ENCODE peak calls at places on chromosomes 4 and X, in seven cellular contexts. Q, X, F, W, M, T and Y are unnamed samples.

GRCh38 chr4:57109847-57110634 is at the start of gene IGFBP7:
- DNase-seq in Q (peak), X (no peak), F (peak), W (peak), M (no peak), T (peak), Y (peak)

GRCh38 chr4:38769441-38770210 is 13.2 kb downstream of the TLR10 start:
- DNase-seq in Q (no peak), X (no peak), F (no peak), W (no peak), M (no peak), T (no peak), Y (no peak)

GRCh38 chr4:143396695-143397094 is 60.0 kb downstream of the GAB1 start:
- DNase-seq in Q (no peak), X (no peak), F (no peak), W (no peak), M (no peak), T (no peak), Y (no peak)

GRCh38 chr4:125387770-125388169 is 73.0 kb downstream of the FAT4 start:
- DNase-seq in Q (no peak), X (peak), F (no peak), W (no peak), M (no peak), T (no peak), Y (no peak)

GRCh38 chr4:13365195-13365594 is 118.9 kb downstream of the RAB28 start:
- DNase-seq in Q (no peak), X (no peak), F (no peak), W (no peak), M (no peak), T (no peak), Y (no peak)

GRCh38 chr4:123031664-123032063 is 109.3 kb upstream of the NUDT6 start:
- DNase-seq in Q (no peak), X (no peak), F (no peak), W (no peak), M (no peak), T (no peak), Y (no peak)

GRCh38 chrX:132333351-132333750 is 114.1 kb upstream of the RAP2C start:
- DNase-seq in Q (no peak), X (no peak), F (no peak), W (no peak), M (no peak), T (no peak), Y (no peak)

GRCh38 chrX:18640686-18641085 is 31.2 kb downstream of the RS1 start:
- DNase-seq in Q (peak), X (no peak), F (no peak), W (no peak), M (no peak), T (no peak), Y (no peak)

GRCh38 chr4:10599574-10599973 is 85.0 kb downstream of the CLNK start:
- DNase-seq in Q (no peak), X (no peak), F (no peak), W (no peak), M (no peak), T (no peak), Y (no peak)

DNA sequence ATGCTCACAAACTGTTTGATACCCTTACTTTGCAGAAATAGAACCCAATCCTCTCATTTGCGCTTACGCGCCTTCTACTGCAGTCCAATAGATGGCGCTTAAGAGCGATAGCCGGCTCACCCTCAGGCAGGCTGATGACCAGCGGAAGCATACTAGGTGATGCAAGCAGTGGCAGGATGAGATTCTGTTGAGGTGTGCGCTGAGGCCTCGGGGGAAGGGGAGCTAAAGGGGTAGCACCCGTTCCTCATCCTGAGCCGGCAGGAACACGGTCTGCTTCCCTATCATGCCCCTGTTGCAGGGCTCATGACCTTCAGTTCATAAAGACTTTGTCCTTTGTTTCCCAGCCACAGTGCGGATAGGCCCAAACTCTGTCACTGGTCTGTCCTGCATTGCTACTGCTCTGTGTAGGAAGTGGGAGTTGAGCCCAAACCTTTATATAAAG is 628.9 kb downstream of the TLL1 start:
- DNase-seq in Q (no peak), X (peak), F (no peak), W (no peak), M (peak), T (no peak), Y (peak)
- TF ChIP-seq CTCF in Q (no peak), X (peak), F (no peak), W (no peak), M (peak), T (no peak), Y (peak)

GRCh38 chr4:171851295-171851694 is 38.1 kb downstream of the GALNTL6 start:
- DNase-seq in Q (no peak), X (no peak), F (no peak), W (no peak), M (no peak), T (no peak), Y (no peak)

GRCh38 chr4:171849823-171850222 is 36.6 kb downstream of the GALNTL6 start:
- DNase-seq in Q (no peak), X (no peak), F (no peak), W (no peak), M (peak), T (no peak), Y (no peak)

GRCh38 chr4:171846893-171847292 is 33.7 kb downstream of the GALNTL6 start:
- DNase-seq in Q (no peak), X (no peak), F (no peak), W (no peak), M (no peak), T (no peak), Y (no peak)

GRCh38 chr4:171847751-171848150 is 34.5 kb downstream of the GALNTL6 start:
- DNase-seq in Q (no peak), X (peak), F (no peak), W (no peak), M (no peak), T (no peak), Y (no peak)

DNA sequence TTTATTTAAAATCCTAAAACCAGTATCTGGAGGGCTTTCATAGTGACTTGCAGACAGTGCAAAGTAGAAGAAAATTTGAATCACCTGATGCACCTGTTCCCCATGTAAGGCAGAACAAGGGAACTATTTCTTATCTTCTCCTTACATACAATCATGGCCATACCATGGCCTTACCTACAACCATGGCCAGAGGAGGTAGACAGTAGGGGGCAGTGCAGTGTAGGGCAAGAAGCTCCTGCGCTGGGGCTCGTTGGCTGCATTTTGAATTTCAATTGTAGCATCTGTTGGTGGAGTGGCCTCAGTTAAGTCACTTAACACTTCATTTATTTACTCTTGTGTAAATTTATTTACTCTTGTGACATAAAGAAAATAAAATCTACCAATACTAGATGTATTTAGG is 33.0 kb downstream of the GALNTL6 start:
- DNase-seq in Q (no peak), X (peak), F (no peak), W (peak), M (peak), T (peak), Y (peak)
- TF ChIP-seq CTCF in Q (no peak), X (peak), F (peak), W (peak), M (peak), T (peak), Y (no peak)

GRCh38 chr4:87114245-87115062 is 106.0 kb downstream of the KLHL8 start:
- DNase-seq in Q (no peak), X (no peak), F (no peak), W (no peak), M (no peak), T (no peak), Y (no peak)
- TF ChIP-seq CTCF in Q (no peak), X (no peak), F (no peak), W (no peak), M (no peak), T (no peak), Y (no peak)

GRCh38 chrX:55159556-55159955 is 60.6 kb upstream of the PAGE5 start:
- DNase-seq in Q (no peak), X (no peak), F (no peak), W (no peak), M (no peak), T (no peak), Y (no peak)

GRCh38 chrX:55163171-55163570 is 57.0 kb upstream of the PAGE5 start:
- DNase-seq in Q (no peak), X (no peak), F (no peak), W (no peak), M (no peak), T (no peak), Y (no peak)

GRCh38 chrX:55161581-55161980 is 58.6 kb upstream of the PAGE5 start:
- DNase-seq in Q (no peak), X (peak), F (no peak), W (no peak), M (no peak), T (no peak), Y (no peak)

GRCh38 chrX:55160685-55161552 is 59.2 kb upstream of the PAGE5 start:
- DNase-seq in Q (peak), X (peak), F (peak), W (peak), M (peak), T (peak), Y (peak)
- TF ChIP-seq CTCF in Q (peak), X (peak), F (no peak), W (peak), M (peak), T (peak), Y (peak)

GRCh38 chr4:115491686-115492085 is 378.3 kb upstream of the NDST4 start:
- DNase-seq in Q (no peak), X (no peak), F (no peak), W (no peak), M (no peak), T (no peak), Y (no peak)
- TF ChIP-seq CTCF in Q (no peak), X (no peak), F (no peak), W (no peak), M (no peak), T (no peak), Y (no peak)

DNA sequence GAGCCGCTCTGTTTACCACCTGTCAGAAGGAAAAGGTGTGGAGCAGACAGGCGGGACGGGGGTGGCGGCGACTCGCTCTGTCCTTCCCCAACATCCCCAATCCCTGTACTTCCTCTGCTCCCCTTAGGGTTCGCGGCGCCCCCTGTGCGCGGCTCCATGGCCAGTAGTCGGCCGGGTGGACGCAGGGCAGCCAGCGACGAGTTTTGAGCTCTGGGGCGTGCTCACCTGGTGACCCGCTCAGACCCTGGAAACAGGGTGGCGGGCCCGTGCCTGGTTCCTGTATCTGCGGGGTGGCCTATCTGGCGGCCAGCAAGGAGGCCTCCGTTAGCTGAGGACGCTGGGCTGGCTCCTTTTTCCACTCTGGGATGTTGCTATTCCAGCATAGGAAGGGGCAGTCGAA is 5.4 kb upstream of the MAGIX start:
- DNase-seq in Q (no peak), X (no peak), F (no peak), W (no peak), M (no peak), T (no peak), Y (no peak)
- TF ChIP-seq CTCF in Q (no peak), X (no peak), F (no peak), W (no peak), M (no peak), T (no peak), Y (no peak)

DNA sequence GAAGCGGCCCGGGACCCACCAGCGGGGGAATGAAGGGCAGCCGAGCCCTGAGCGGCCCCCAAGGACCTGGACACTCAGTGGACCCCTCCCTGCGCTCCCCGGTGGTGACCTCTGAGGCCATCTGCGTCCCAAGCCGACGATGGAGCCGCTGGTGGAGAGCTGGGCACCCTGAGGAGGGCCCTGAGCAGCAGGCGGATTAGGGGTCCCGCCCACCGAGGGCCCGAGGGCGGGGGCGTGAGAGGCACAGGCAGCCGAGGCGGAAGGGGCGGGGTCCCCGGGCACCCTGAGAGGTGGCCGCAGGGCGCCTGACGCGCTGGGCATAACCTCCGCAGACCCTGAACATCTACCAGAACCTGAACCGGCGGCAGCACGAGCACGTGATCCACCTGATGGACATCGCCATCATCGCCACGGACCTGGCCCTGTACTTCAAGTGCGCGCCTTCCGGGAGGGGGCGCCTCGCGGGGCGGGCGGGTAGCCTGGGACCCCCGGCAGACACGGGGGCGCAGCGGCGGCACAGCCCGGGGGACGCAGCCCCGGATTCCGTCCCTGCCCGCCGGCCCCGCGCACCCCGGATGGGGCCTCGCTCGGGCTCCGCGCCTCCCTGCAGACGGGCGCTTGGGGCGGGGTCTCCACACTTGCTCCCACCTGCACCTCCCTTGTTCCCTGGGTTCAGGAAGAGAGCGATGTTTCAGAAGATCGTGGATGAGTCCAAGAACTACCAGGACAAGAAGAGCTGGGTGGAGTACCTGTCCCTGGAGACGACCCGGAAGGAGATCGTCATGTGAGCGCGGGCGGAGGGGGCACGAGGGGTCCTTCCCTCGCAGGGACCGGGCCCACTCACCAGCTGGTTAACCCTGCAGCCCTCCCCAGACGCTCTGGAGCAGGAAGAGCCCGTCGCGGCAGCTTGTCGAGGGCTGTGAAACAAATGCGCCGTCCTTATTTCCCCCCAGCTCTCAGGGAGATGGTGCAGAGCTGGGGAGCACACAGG is 10.3 kb downstream of the ATP5ME start:
- DNase-seq in Q (peak), X (no peak), F (peak), W (peak), M (peak), T (peak), Y (peak)
- TF ChIP-seq CTCF in Q (no peak), X (no peak), F (no peak), W (no peak), M (peak), T (no peak), Y (no peak)

GRCh38 chr4:55186123-55186522 is 60.7 kb upstream of the KDR start:
- DNase-seq in Q (no peak), X (no peak), F (no peak), W (no peak), M (no peak), T (no peak), Y (no peak)

GRCh38 chr4:55181606-55182005 is 56.2 kb upstream of the KDR start:
- DNase-seq in Q (no peak), X (peak), F (no peak), W (no peak), M (no peak), T (no peak), Y (no peak)

GRCh38 chr4:55183926-55184599 is 58.7 kb upstream of the KDR start:
- DNase-seq in Q (no peak), X (peak), F (no peak), W (no peak), M (no peak), T (peak), Y (no peak)

GRCh38 chr4:55186700-55187099 is 61.3 kb upstream of the KDR start:
- DNase-seq in Q (no peak), X (no peak), F (no peak), W (no peak), M (no peak), T (no peak), Y (no peak)

DNA sequence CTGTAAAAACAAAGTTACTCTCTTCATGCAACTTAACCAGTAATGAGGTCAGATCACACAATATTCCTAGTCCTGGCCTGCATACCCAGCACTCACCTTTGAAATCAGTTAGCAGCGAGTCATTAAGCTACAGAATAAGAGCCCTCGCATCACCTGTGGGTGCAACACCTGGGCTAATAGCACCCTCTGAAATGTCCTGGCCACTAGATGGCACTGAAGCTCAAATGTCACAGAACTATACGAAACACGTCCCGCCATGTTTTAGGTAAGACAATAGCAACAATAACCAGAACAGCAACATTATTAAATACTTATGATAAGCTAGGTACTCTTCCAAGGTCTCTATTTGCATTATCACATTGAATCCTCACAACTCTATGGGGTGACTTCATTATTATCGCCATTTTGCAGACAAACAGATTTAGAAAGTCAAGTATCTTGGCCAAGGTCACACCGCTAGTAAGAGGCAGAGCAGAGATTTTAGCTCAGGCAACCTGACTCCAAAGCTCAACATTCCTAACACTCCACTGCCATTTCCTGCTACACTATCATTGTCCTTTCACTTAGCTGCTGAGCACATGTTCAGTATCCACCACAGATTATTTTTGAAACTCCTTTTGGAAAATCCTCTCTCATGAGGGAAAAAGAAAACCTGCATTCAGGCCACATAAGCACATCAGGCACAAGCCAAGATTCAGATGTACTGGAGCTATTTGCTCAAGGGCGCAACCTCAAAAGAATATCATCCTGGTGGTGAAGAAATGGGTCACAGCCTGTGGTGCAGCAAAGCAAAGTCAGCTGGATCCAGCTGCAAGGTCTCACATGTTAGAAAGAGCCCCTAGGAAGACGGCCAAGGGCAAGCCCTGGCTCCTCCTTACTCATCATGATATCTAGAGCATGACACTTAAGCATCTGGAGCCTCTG is 59.5 kb upstream of the KDR start:
- DNase-seq in Q (no peak), X (peak), F (no peak), W (peak), M (no peak), T (peak), Y (peak)
- TF ChIP-seq CTCF in Q (no peak), X (peak), F (no peak), W (peak), M (peak), T (peak), Y (no peak)

GRCh38 chr4:91894006-91894405 is 409.8 kb upstream of the GRID2 start:
- DNase-seq in Q (no peak), X (no peak), F (no peak), W (no peak), M (no peak), T (no peak), Y (no peak)
- TF ChIP-seq CTCF in Q (no peak), X (no peak), F (no peak), W (no peak), M (no peak), T (no peak), Y (no peak)

GRCh38 chrX:68286076-68286475 is 147.2 kb downstream of the OPHN1 start:
- DNase-seq in Q (no peak), X (peak), F (no peak), W (no peak), M (no peak), T (no peak), Y (no peak)

GRCh38 chrX:68284281-68284904 is 148.9 kb downstream of the OPHN1 start:
- DNase-seq in Q (no peak), X (peak), F (no peak), W (no peak), M (no peak), T (no peak), Y (no peak)

GRCh38 chrX:68286980-68287379 is 146.3 kb downstream of the OPHN1 start:
- DNase-seq in Q (no peak), X (no peak), F (no peak), W (no peak), M (no peak), T (no peak), Y (no peak)

GRCh38 chrX:68287419-68287818 is 145.9 kb downstream of the OPHN1 start:
- DNase-seq in Q (no peak), X (no peak), F (no peak), W (no peak), M (no peak), T (no peak), Y (no peak)

DNA sequence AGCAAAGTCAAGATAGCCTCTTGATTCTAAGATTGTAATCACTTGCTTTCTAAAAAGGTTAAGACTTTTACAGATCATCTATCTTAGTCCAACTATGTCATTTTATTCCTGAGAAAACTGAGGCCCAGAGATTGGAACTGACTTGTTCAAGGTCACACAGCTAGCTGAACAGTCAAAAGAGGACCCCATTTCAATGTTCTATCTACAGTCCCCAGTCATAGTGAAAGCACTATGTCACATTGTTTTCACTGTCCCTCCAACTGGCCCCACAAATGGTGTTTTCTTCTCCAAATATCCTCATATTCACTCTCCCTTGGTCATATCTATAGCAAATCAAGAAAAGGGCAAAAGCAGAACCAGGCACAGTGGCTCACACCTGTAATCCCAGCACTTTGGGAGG is 145.2 kb downstream of the OPHN1 start:
- DNase-seq in Q (no peak), X (no peak), F (no peak), W (no peak), M (no peak), T (no peak), Y (no peak)
- TF ChIP-seq CTCF in Q (no peak), X (no peak), F (no peak), W (no peak), M (no peak), T (no peak), Y (no peak)